ENCODE peak calls at places on chromosomes 5 and 9, in nine cellular contexts. K is MM.1S; D is T1000; Q is occipital lobe; B is endothelial cell; O is upper lobe of right lung; Z is activated T-helper 9 cell treated with anti-CD3 and anti-CD28 coated beads, Interleukin-2, amount 50 U/mL, for 16 hours; I is A549; G is activated naive CD4-positive, alpha-beta T cell treated with anti-CD3 and anti-CD28 coated beads for 36 hours. P is an unnamed sample.

GRCh38 chr5:100502684-100503083 is 32.5 kb upstream of the FAM174A start:
- DNase-seq in K (peak), D (no peak), Q (no peak), B (no peak), O (no peak), Z (no peak), I (no peak), G (no peak), P (no peak)

GRCh38 chr9:134620751-134621557 is 20.6 kb upstream of the COL5A1 start:
- DNase-seq in K (no peak), D (no peak), Q (no peak), B (no peak), O (peak), Z (no peak), I (no peak), G (no peak), P (peak)

GRCh38 chr9:95459867-95460626 is 56.7 kb downstream of the PTCH1 start:
- DNase-seq in K (no peak), D (no peak), Q (no peak), B (no peak), O (no peak), Z (no peak), I (no peak), G (no peak), P (no peak)

GRCh38 chr5:4614088-4614487 is 526.0 kb upstream of the ADAMTS16 start:
- DNase-seq in K (no peak), D (no peak), Q (no peak), B (no peak), O (no peak), Z (no peak), I (no peak), G (no peak), P (no peak)

GRCh38 chr9:98521141-98521540 is 187.6 kb downstream of the GABBR2 start:
- DNase-seq in K (no peak), D (no peak), Q (peak), B (no peak), O (no peak), Z (no peak), I (no peak), G (no peak), P (no peak)

GRCh38 chr9:35842020-35842745 is 13.2 kb downstream of the TMEM8B start:
- DNase-seq in K (no peak), D (no peak), Q (no peak), B (no peak), O (no peak), Z (no peak), I (no peak), G (no peak), P (no peak)

GRCh38 chr5:79503794-79504495 is 10.0 kb downstream of the HOMER1 start:
- DNase-seq in K (no peak), D (no peak), Q (no peak), B (no peak), O (no peak), Z (no peak), I (no peak), G (no peak), P (no peak)

GRCh38 chr5:167861134-167861930 is 430.1 kb upstream of the WWC1 start:
- DNase-seq in K (peak), D (no peak), Q (no peak), B (peak), O (no peak), Z (no peak), I (no peak), G (no peak), P (no peak)

GRCh38 chr9:17695482-17695881 is 116.6 kb downstream of the SH3GL2 start:
- DNase-seq in K (no peak), D (no peak), Q (no peak), B (no peak), O (no peak), Z (no peak), I (no peak), G (no peak), P (no peak)

P was measured in dorsolateral prefrontal cortex.